ENCODE peak calls at places on chromosome 7, in seven cellular contexts. E is body of pancreas, D is coronary artery, F is GM12878, H is mucosa of descending colon, L is HFF-Myc, Z is fibroblast of mammary gland. W is an unnamed sample.
A peak's percentile ranks its signal among the peaks of the same experiment; 100 is the strongest.

GRCh38 chr7:64562246-64562620 is 638 bp downstream of the ZNF680 start:
- DNase-seq in E (no peak), D (no peak), F (no peak), H (no peak), L (no peak), Z (peak; percentile 14), W (no peak)

GRCh38 chr7:5478568-5479045 is 55.0 kb upstream of the TNRC18 start:
- DNase-seq in E (no peak), D (no peak), F (no peak), H (no peak), L (peak; percentile 25), Z (no peak), W (no peak)

GRCh38 chr7:31122649-31123058 is 70.5 kb downstream of the ADCYAP1R1 start:
- DNase-seq in E (peak; percentile 73), D (peak; percentile 69), F (no peak), H (peak; percentile 60), L (peak; percentile 66), Z (peak; percentile 90), W (peak; percentile 81)

GRCh38 chr7:103398488-103398887 is 47.5 kb downstream of the SLC26A5 start:
- DNase-seq in E (no peak), D (no peak), F (no peak), H (no peak), L (no peak), Z (no peak), W (no peak)

GRCh38 chr7:132941433-132941832 is 140.5 kb downstream of the CHCHD3 start:
- DNase-seq in E (no peak), D (no peak), F (no peak), H (no peak), L (no peak), Z (no peak), W (no peak)

GRCh38 chr7:83832009-83832408 is 183.1 kb upstream of the SEMA3E start:
- DNase-seq in E (no peak), D (no peak), F (no peak), H (no peak), L (no peak), Z (no peak), W (no peak)

GRCh38 chr7:102989161-102989560 is 76.4 kb downstream of the LRRC17 start:
- DNase-seq in E (no peak), D (no peak), F (no peak), H (no peak), L (no peak), Z (no peak), W (no peak)

GRCh38 chr7:135771961-135772638 is 23.5 kb upstream of the FAM180A start:
- DNase-seq in E (no peak), D (no peak), F (no peak), H (no peak), L (no peak), Z (peak; percentile 79), W (peak; percentile 61)

GRCh38 chr7:19117081-19117869 is at the start of gene TWIST1:
- DNase-seq in E (no peak), D (no peak), F (no peak), H (no peak), L (peak; percentile 94), Z (peak; percentile 94), W (peak; percentile 49)

GRCh38 chr7:75732764-75733630 is 5.7 kb downstream of the HIP1 start:
- DNase-seq in E (no peak), D (no peak), F (no peak), H (no peak), L (peak; percentile 59), Z (peak; percentile 96), W (peak; percentile 40)

GRCh38 chr7:91407942-91408341 is 143.7 kb downstream of the FZD1 start:
- DNase-seq in E (no peak), D (no peak), F (no peak), H (no peak), L (no peak), Z (no peak), W (no peak)

GRCh38 chr7:137983308-137984008 is 18.4 kb downstream of the CREB3L2 start:
- DNase-seq in E (no peak), D (peak; percentile 81), F (no peak), H (no peak), L (no peak), Z (no peak), W (no peak)

GRCh38 chr7:27112960-27113949 is 10.8 kb upstream of the HOXA2 start:
- DNase-seq in E (no peak), D (peak; percentile 52), F (no peak), H (peak; percentile 82), L (no peak), Z (peak; percentile 91), W (peak; percentile 65)

GRCh38 chr7:85021090-85021704 is 165.7 kb downstream of the SEMA3D start:
- DNase-seq in E (no peak), D (no peak), F (no peak), H (no peak), L (no peak), Z (peak; percentile 31), W (peak; percentile 36)

GRCh38 chr7:25029075-25029474 is 49.1 kb upstream of the OSBPL3 start:
- DNase-seq in E (no peak), D (no peak), F (no peak), H (no peak), L (no peak), Z (no peak), W (no peak)

GRCh38 chr7:6650086-6650485 is 13.0 kb downstream of the ZNF316 start:
- DNase-seq in E (no peak), D (no peak), F (no peak), H (peak; percentile 16), L (no peak), Z (no peak), W (no peak)

GRCh38 chr7:7967909-7968543 is 570 bp upstream of the GLCCI1 start:
- DNase-seq in E (no peak), D (no peak), F (no peak), H (no peak), L (no peak), Z (no peak), W (no peak)

GRCh38 chr7:7969306-7970112 is 913 bp downstream of the GLCCI1 start:
- DNase-seq in E (peak; percentile 40), D (peak; percentile 76), F (no peak), H (peak; percentile 69), L (no peak), Z (no peak), W (peak; percentile 25)

GRCh38 chr7:7970620-7971307 is 2.2 kb downstream of the GLCCI1 start:
- DNase-seq in E (no peak), D (no peak), F (no peak), H (no peak), L (no peak), Z (no peak), W (no peak)

GRCh38 chr7:7970113-7970619 is 1.6 kb downstream of the GLCCI1 start:
- DNase-seq in E (no peak), D (no peak), F (no peak), H (no peak), L (no peak), Z (no peak), W (no peak)

DNA sequence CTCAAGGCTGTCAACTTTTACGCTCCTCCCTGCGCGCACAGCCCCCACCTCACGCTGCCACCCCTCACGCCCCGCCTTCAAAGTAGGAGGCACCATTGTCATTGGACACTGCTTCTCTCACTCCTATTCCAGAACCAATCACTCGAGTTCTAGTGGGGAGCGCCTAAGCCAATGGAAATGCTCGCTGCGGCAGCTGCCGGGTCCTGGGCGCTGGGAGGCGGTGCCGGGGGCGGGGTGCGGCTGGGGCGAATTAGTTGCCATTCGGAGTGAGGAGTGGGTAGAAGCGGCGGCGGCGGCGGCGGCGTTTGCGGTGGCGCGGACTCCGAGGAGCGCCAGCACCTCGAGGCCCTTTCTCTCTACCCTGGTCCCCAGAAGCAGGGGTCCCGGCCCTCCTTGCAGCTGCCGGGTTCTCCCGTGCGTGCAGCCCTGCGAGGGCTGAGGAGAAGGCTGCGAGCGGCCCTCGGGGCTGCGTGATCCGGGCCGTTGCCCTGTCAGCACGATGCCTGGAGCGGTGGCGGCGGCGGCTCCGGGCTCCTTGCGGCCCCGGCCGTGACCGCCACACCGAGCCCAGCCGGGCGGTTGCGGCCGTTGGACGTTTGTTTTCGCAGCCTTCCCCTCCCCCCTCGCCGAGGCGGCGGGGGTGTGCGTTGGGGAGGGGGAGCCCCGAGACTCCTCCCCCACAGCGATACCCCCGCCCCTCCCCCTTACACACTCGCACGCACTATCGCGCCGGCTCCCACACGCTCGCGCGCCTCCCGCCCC is at the start of gene GLCCI1:
- DNase-seq in E (peak; percentile 95), D (peak; percentile 97), F (peak; percentile 98), H (peak; percentile 98), L (peak; percentile 93), Z (peak; percentile 94), W (peak; percentile 98)
- TF ChIP-seq CTCF in E (no peak), D (no peak), F (no peak), H (no peak), L (no peak), Z (no peak), W (no peak)

GRCh38 chr7:116526897-116527296 is 2.1 kb downstream of the CAV1 start:
- DNase-seq in E (no peak), D (no peak), F (no peak), H (no peak), L (no peak), Z (peak; percentile 61), W (peak; percentile 54)
- H3K4me3 ChIP-seq in E (no peak overlapping the region), D (peak overlapping the region; percentile 86), F (peak overlapping the region; percentile 69), H (no peak overlapping the region), L (peak overlapping the region; percentile 96), Z (peak overlapping the region; percentile 93), W (peak overlapping the region; percentile 94)

DNA sequence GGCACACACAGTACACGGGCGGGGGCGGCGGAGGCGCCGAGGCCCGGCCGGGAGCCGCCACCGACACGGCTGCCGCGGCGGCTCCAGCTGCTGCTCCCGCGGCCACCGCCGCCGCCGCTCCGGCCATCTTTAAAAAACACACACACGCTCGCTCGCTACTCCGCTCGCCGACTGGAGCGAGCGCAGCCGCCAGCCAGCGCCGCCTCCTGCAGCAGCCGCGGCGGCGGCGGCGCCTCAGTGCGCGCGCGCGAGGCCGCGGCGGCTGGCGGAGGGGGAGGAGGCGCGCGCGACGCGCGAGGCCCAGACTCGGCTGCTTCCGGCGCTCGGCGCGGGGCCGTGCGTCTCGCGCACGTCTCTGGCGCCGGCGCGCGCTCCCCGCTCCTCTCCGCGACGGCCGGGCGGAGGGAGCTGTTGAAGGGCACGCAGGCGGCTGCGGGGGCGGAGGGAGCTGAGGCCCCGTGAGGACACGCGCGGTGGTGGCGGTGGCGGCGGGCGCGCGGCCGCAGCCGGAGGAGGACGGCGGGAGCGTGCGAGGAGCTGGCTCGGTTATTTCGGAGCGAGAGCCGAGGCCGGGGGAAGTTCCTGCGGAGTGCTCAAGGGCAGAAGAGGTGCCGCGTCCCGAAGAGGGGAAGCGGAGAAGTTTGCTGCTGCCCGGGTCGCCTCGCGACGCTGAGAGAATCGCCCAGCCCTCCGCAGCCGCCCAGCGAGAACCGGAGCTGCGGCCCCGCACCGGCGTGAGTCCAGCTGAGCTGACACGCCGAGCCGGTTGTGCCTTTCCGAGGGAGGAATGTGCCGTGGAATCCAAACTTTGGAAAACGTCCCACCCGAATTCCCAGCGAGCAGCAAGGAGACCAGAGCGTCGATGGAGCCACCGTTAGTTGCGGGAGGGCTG is at the start of gene KDM7A:
- DNase-seq in E (peak; percentile 91), D (peak; percentile 93), F (peak; percentile 25), H (peak; percentile 92), L (no peak), Z (peak; percentile 85), W (peak; percentile 92)
- TF ChIP-seq CTCF in E (no peak), D (no peak), F (no peak), H (no peak), L (no peak), Z (no peak), W (no peak)

DNA sequence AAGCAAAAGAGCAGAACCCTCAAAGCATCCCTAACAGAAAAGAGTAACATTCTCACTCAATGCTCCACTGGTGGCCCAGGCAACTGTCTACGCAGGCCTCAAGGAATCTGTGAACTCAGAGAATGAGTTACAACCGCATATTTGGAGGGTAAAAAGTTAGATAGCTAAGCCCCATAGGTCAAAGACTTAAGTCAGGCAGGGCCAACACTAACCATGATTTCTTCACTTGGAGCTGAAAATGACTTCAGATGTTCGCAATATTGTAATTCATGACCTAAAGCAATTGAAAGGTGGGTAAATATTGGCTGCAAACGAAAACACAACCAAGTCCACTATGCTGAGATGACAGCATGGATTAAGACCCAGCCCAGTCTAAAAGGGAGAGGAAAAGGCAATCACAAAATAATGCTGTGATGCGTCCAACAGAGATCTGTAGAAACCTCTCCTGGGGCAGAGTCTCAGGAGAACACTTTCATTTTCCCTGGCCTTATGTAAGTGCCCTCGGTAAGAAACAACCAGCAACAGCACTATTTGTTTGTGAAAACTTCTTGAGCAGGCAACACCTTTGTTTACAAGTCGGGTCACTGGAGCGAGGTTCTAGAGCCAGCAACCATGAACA is 176.5 kb downstream of the TNS3 start:
- DNase-seq in E (no peak), D (no peak), F (no peak), H (no peak), L (no peak), Z (no peak), W (no peak)
- H3K4me3 ChIP-seq in E (no peak overlapping the region), D (peak overlapping the region; percentile 59), F (no peak overlapping the region), H (no peak overlapping the region), L (no peak overlapping the region), Z (no peak overlapping the region), W (no peak overlapping the region)